ENCODE peak calls at places on chromosome 16, in eight cellular contexts. G is ELR; O is neural crest cell; E is hepatic stellate cell; R is left lobe of liver; Y is AG04450; A is adrenal gland; J is stimulated activated CD4-positive, alpha-beta T cell treated with anti-CD3 and anti-CD28 coated beads, Interleukin-2, amount 100 ng/mL, for 48 hours. V is an unnamed sample.

GRCh38 chr16:87996962-87997880 is 46.0 kb downstream of the BANP start:
- DNase-seq in G (no peak), O (no peak), E (no peak), R (no peak), Y (no peak), A (no peak), J (no peak), V (no peak)

GRCh38 chr16:11401161-11402050 is 56.1 kb downstream of the RMI2 start:
- DNase-seq in G (no peak), O (no peak), E (no peak), R (peak), Y (no peak), A (peak), J (no peak), V (no peak)

GRCh38 chr16:1708768-1709180 is 2.8 kb downstream of the MAPK8IP3 start:
- DNase-seq in G (peak), O (no peak), E (no peak), R (no peak), Y (peak), A (peak), J (no peak), V (no peak)

GRCh38 chr16:81740163-81740562 is 38.9 kb upstream of the PLCG2 start:
- DNase-seq in G (no peak), O (no peak), E (no peak), R (no peak), Y (no peak), A (no peak), J (no peak), V (no peak)

GRCh38 chr16:67860589-67861398 is 12.1 kb upstream of the EDC4 start:
- DNase-seq in G (peak), O (no peak), E (no peak), R (no peak), Y (no peak), A (no peak), J (no peak), V (peak)

GRCh38 chr16:66695935-66696668 is 441 bp downstream of the CMTM4 start:
- DNase-seq in G (no peak), O (peak), E (no peak), R (peak), Y (no peak), A (no peak), J (peak), V (no peak)

GRCh38 chr16:10754941-10755340 is 11.3 kb downstream of the NUBP1 start:
- DNase-seq in G (peak), O (no peak), E (peak), R (no peak), Y (no peak), A (no peak), J (no peak), V (peak)

GRCh38 chr16:69926241-69926640 is 24.9 kb upstream of the CLEC18A start:
- DNase-seq in G (no peak), O (no peak), E (no peak), R (no peak), Y (no peak), A (no peak), J (no peak), V (no peak)

GRCh38 chr16:5903153-5903552 is 805.6 kb upstream of the EEF2KMT start:
- DNase-seq in G (no peak), O (no peak), E (no peak), R (no peak), Y (no peak), A (no peak), J (no peak), V (no peak)

GRCh38 chr16:89873109-89873821 is at the start of gene TCF25:
- DNase-seq in G (peak), O (peak), E (peak), R (peak), Y (peak), A (peak), J (peak), V (peak)

GRCh38 chr16:20851601-20852000 is 45.3 kb downstream of the REXO5 start:
- DNase-seq in G (peak), O (no peak), E (peak), R (peak), Y (peak), A (peak), J (no peak), V (peak)

GRCh38 chr16:17802566-17802965 is 331.8 kb upstream of the XYLT1 start:
- DNase-seq in G (no peak), O (no peak), E (no peak), R (no peak), Y (no peak), A (no peak), J (no peak), V (no peak)

GRCh38 chr16:3254309-3254708 is 2.1 kb downstream of the MEFV start:
- DNase-seq in G (no peak), O (no peak), E (no peak), R (no peak), Y (no peak), A (no peak), J (no peak), V (no peak)

GRCh38 chr16:56610609-56611111 is 2.3 kb downstream of the MT2A start:
- DNase-seq in G (peak), O (no peak), E (peak), R (peak), Y (no peak), A (no peak), J (no peak), V (peak)

GRCh38 chr16:81623365-81624102 is 155.6 kb upstream of the PLCG2 start:
- DNase-seq in G (peak), O (peak), E (peak), R (peak), Y (no peak), A (peak), J (peak), V (peak)

GRCh38 chr16:81167851-81168250 is 70.6 kb upstream of the BCO1 start:
- DNase-seq in G (no peak), O (no peak), E (no peak), R (no peak), Y (no peak), A (no peak), J (no peak), V (no peak)

GRCh38 chr16:81733295-81733694 is 45.8 kb upstream of the PLCG2 start:
- DNase-seq in G (no peak), O (no peak), E (no peak), R (no peak), Y (no peak), A (no peak), J (no peak), V (no peak)

GRCh38 chr16:8880839-8881510 is 1.2 kb upstream of the LITAFD start:
- DNase-seq in G (no peak), O (no peak), E (no peak), R (no peak), Y (no peak), A (no peak), J (no peak), V (no peak)

GRCh38 chr16:58847902-58848661 is 114.0 kb upstream of the GOT2 start:
- DNase-seq in G (no peak), O (no peak), E (no peak), R (no peak), Y (no peak), A (no peak), J (no peak), V (no peak)

GRCh38 chr16:24754543-24754942 is 25.1 kb downstream of the TNRC6A start:
- DNase-seq in G (no peak), O (no peak), E (no peak), R (no peak), Y (no peak), A (no peak), J (no peak), V (no peak)

GRCh38 chr16:8867483-8868271 is 1.1 kb downstream of the CARHSP1 start:
- DNase-seq in G (no peak), O (no peak), E (no peak), R (peak), Y (no peak), A (no peak), J (no peak), V (no peak)

GRCh38 chr16:85454171-85454883 is 158.8 kb upstream of the GSE1 start:
- DNase-seq in G (no peak), O (no peak), E (no peak), R (no peak), Y (no peak), A (no peak), J (no peak), V (no peak)

GRCh38 chr16:9151597-9151996 is 60.2 kb downstream of the HAPSTR1 start:
- DNase-seq in G (peak), O (no peak), E (peak), R (no peak), Y (peak), A (no peak), J (no peak), V (peak)

GRCh38 chr16:70018254-70018653 is 67.1 kb downstream of the CLEC18A start:
- DNase-seq in G (peak), O (no peak), E (no peak), R (no peak), Y (no peak), A (no peak), J (no peak), V (peak)

GRCh38 chr16:5502467-5502869 is 404.9 kb upstream of the EEF2KMT start:
- DNase-seq in G (no peak), O (peak), E (no peak), R (no peak), Y (no peak), A (no peak), J (no peak), V (no peak)

GRCh38 chr16:56613706-56614105 is 5.3 kb downstream of the MT2A start:
- DNase-seq in G (no peak), O (no peak), E (no peak), R (no peak), Y (no peak), A (no peak), J (no peak), V (no peak)

GRCh38 chr16:50207652-50208051 is 54.5 kb downstream of the TENT4B start:
- DNase-seq in G (peak), O (no peak), E (no peak), R (no peak), Y (no peak), A (no peak), J (no peak), V (peak)

GRCh38 chr16:79250457-79251098 is 350.0 kb downstream of the MAF start:
- DNase-seq in G (no peak), O (no peak), E (no peak), R (no peak), Y (no peak), A (no peak), J (no peak), V (no peak)

GRCh38 chr16:68116256-68116853 is 31.2 kb downstream of the NFATC3 start:
- DNase-seq in G (peak), O (no peak), E (peak), R (no peak), Y (no peak), A (no peak), J (no peak), V (peak)

GRCh38 chr16:47732806-47733150 is 271.6 kb downstream of the PHKB start:
- DNase-seq in G (peak), O (no peak), E (peak), R (no peak), Y (peak), A (no peak), J (no peak), V (peak)

V was measured in A172.